ENCODE peak calls at places on chromosomes 2 and 18, in seven cellular contexts. I is NCI-H774, Y is Kasumi-1, H is HTR-8/SVneo, V is ACHN, K is cardiac fibroblast, P is mesothelial cell of epicardium. O is an unnamed sample.

GRCh38 chr18:12304351-12305210 is 3.5 kb upstream of the TUBB6 start:
- DNase-seq in I (no peak), Y (no peak), H (no peak), V (no peak), K (no peak), P (no peak), O (no peak)

GRCh38 chr18:59696311-59697235 is 650 bp downstream of the CCBE1 start:
- DNase-seq in I (no peak), Y (no peak), H (no peak), V (peak), K (peak), P (no peak), O (no peak)

GRCh38 chr2:156343096-156343939 is 10.8 kb upstream of the NR4A2 start:
- DNase-seq in I (peak), Y (no peak), H (no peak), V (no peak), K (no peak), P (no peak), O (no peak)

GRCh38 chr2:57181315-57182038 is 865.1 kb upstream of the VRK2 start:
- DNase-seq in I (no peak), Y (no peak), H (no peak), V (no peak), K (peak), P (no peak), O (no peak)

GRCh38 chr2:215620528-215620927 is 184.7 kb upstream of the FN1 start:
- DNase-seq in I (no peak), Y (no peak), H (no peak), V (no peak), K (no peak), P (no peak), O (no peak)

GRCh38 chr2:44770221-44771187 is 171.0 kb upstream of the SIX3 start:
- DNase-seq in I (no peak), Y (no peak), H (no peak), V (peak), K (no peak), P (no peak), O (no peak)

GRCh38 chr2:46179037-46179621 is 118.1 kb upstream of the EPAS1 start:
- DNase-seq in I (no peak), Y (no peak), H (peak), V (no peak), K (peak), P (no peak), O (peak)

GRCh38 chr18:23872701-23873550 is 141.6 kb upstream of the TTC39C start:
- DNase-seq in I (no peak), Y (no peak), H (no peak), V (no peak), K (no peak), P (no peak), O (no peak)

GRCh38 chr2:84782717-84783442 is 98.0 kb downstream of the TRABD2A start:
- DNase-seq in I (no peak), Y (no peak), H (no peak), V (no peak), K (no peak), P (no peak), O (no peak)

GRCh38 chr18:10270160-10270571 is 184.3 kb upstream of the APCDD1 start:
- DNase-seq in I (no peak), Y (no peak), H (no peak), V (no peak), K (peak), P (no peak), O (peak)

O was measured in AG08396.